ENCODE peak calls at places on chromosomes 2 and 18, in seven cellular contexts. M is heart left ventricle, J is spleen, O is thyroid gland, D is A549, X is HCT116, A is K562. Y is an unnamed sample.

GRCh38 chr18:627211-627610 is 30.2 kb upstream of the TYMS start:
- DNase-seq in M (no peak), J (no peak), O (no peak), D (no peak), X (no peak), A (no peak), Y (no peak)

GRCh38 chr2:241981076-241981700 is 111.7 kb downstream of the RTP5 start:
- DNase-seq in M (no peak), J (peak; percentile 70), O (no peak), D (no peak), X (no peak), A (no peak), Y (no peak)

GRCh38 chr18:49247786-49248185 is 212.7 kb downstream of the DYM start:
- DNase-seq in M (no peak), J (no peak), O (no peak), D (peak; percentile 2), X (no peak), A (no peak), Y (no peak)

GRCh38 chr2:203809084-203809521 is 58.5 kb upstream of the CTLA4 start:
- DNase-seq in M (no peak), J (no peak), O (no peak), D (no peak), X (no peak), A (no peak), Y (no peak)

GRCh38 chr2:85751300-85751575 is 2.6 kb upstream of the ATOH8 start:
- DNase-seq in M (no peak), J (no peak), O (no peak), D (no peak), X (no peak), A (no peak), Y (no peak)

GRCh38 chr2:98893871-98894270 is 42.2 kb downstream of the CRACDL start:
- DNase-seq in M (no peak), J (no peak), O (no peak), D (no peak), X (no peak), A (no peak), Y (no peak)

GRCh38 chr2:69779258-69779989 is 37.5 kb downstream of the ANXA4 start:
- DNase-seq in M (no peak), J (no peak), O (no peak), D (peak; percentile 95), X (peak; percentile 76), A (peak; percentile 27), Y (peak; percentile 9)

GRCh38 chr2:172251231-172251630 is 148.5 kb upstream of the DLX2 start:
- DNase-seq in M (no peak), J (no peak), O (no peak), D (no peak), X (no peak), A (no peak), Y (no peak)

GRCh38 chr2:30366199-30366691 is 80.8 kb upstream of the LCLAT1 start:
- DNase-seq in M (no peak), J (no peak), O (no peak), D (no peak), X (no peak), A (no peak), Y (no peak)

GRCh38 chr18:50836521-50836957 is 16.7 kb upstream of the MRO start:
- DNase-seq in M (no peak), J (no peak), O (no peak), D (peak; percentile 48), X (no peak), A (no peak), Y (no peak)

GRCh38 chr2:172704072-172704936 is 31.3 kb upstream of the RAPGEF4 start:
- DNase-seq in M (no peak), J (no peak), O (no peak), D (peak; percentile 42), X (no peak), A (peak; percentile 29), Y (no peak)

GRCh38 chr18:6714027-6714426 is 15.5 kb upstream of the ARHGAP28 start:
- DNase-seq in M (no peak), J (no peak), O (no peak), D (no peak), X (no peak), A (no peak), Y (no peak)

GRCh38 chr18:48866028-48866733 is 84.6 kb downstream of the SMAD7 start:
- DNase-seq in M (no peak), J (peak; percentile 41), O (peak; percentile 82), D (no peak), X (no peak), A (no peak), Y (peak; percentile 64)

GRCh38 chr2:44748-45341 is 1.5 kb downstream of the FAM110C start:
- DNase-seq in M (no peak), J (no peak), O (peak; percentile 85), D (no peak), X (no peak), A (no peak), Y (no peak)

GRCh38 chr2:152330235-152330866 is 4.6 kb upstream of the FMNL2 start:
- DNase-seq in M (no peak), J (no peak), O (no peak), D (no peak), X (no peak), A (no peak), Y (no peak)

GRCh38 chr2:118443596-118443995 is 355.3 kb downstream of the INSIG2 start:
- DNase-seq in M (no peak), J (no peak), O (no peak), D (peak; percentile 37), X (no peak), A (no peak), Y (no peak)

GRCh38 chr2:239289545-239289944 is 111.3 kb downstream of the HDAC4 start:
- DNase-seq in M (no peak), J (peak; percentile 74), O (no peak), D (no peak), X (no peak), A (no peak), Y (peak; percentile 1)

GRCh38 chr2:33212151-33212550 is 264.3 kb upstream of the RASGRP3 start:
- DNase-seq in M (no peak), J (no peak), O (no peak), D (peak; percentile 88), X (no peak), A (no peak), Y (no peak)

GRCh38 chr2:96690306-96691021 is 47.9 kb downstream of the FER1L5 start:
- DNase-seq in M (no peak), J (peak; percentile 50), O (no peak), D (no peak), X (no peak), A (no peak), Y (no peak)

GRCh38 chr2:36356990-36357505 is 1.5 kb downstream of the CRIM1 start:
- DNase-seq in M (no peak), J (no peak), O (no peak), D (no peak), X (no peak), A (no peak), Y (no peak)

GRCh38 chr2:36356199-36356989 is 816 bp downstream of the CRIM1 start:
- DNase-seq in M (peak; percentile 78), J (peak; percentile 86), O (peak; percentile 65), D (no peak), X (no peak), A (no peak), Y (peak; percentile 20)

GRCh38 chr2:36354816-36355156 is 792 bp upstream of the CRIM1 start:
- DNase-seq in M (no peak), J (no peak), O (no peak), D (no peak), X (no peak), A (no peak), Y (no peak)

GRCh38 chr2:36355890-36356198 is 266 bp downstream of the CRIM1 start:
- DNase-seq in M (no peak), J (no peak), O (no peak), D (no peak), X (no peak), A (no peak), Y (no peak)

DNA sequence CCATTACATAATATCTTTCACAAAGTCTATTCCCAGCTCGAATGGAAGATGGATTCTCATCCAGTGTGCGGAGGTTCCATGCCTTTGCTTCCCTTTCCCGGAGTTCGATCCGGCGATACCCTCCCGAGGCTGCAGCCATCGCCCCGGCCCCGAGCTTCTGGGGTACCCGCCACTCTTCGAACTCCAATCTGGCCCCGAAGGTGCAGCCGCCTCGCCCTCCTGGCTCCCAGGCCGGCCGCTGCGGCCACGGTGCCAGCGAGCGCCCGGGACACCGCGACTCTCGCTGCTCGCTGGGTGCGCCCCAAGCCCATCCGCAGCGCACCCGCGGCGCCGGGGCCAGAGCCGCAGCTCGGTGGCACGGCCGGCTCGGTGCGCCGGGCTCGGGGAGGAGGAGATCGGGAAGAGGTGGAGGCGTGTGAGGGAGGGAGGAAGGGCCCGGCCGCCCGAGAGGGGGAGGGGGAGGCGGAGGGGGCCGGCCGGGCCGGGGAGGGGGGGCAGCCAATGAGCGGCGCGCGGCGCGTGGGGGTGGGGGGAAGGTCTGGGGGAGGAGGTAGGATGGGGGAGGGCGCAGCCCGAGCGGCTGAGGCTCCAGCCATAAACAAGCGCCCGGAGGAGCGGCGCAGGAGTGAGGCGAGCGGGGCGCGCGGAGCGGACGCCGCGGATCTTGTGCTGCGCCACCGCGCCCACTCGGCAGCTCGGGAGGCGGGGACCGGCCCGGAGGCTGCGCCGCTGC is at the start of gene CRIM1:
- DNase-seq in M (peak; percentile 93), J (peak; percentile 92), O (peak; percentile 88), D (peak; percentile 92), X (peak; percentile 68), A (peak; percentile 35), Y (peak; percentile 85)
- TF ChIP-seq POLR2A in M (peak; percentile 97), J (peak; percentile 89), O (peak; percentile 52), D (peak; percentile 95), X (peak; percentile 81), A (no peak), Y (peak; percentile 92)

GRCh38 chr2:74385396-74385795 is 5.3 kb upstream of the DCTN1 start:
- DNase-seq in M (no peak), J (no peak), O (no peak), D (no peak), X (no peak), A (no peak), Y (no peak)
- H3K4me1 ChIP-seq in M (peaks cover 38% of the 10 kb centered on the region), J (peaks cover 9% of the 10 kb centered on the region), O (peaks cover 38% of the 10 kb centered on the region), D (peaks cover 24% of the 10 kb centered on the region), X (peaks cover 2% of the 10 kb centered on the region), A (peaks cover under 1% of the 10 kb centered on the region), Y (peaks cover 78% of the 10 kb centered on the region)

DNA sequence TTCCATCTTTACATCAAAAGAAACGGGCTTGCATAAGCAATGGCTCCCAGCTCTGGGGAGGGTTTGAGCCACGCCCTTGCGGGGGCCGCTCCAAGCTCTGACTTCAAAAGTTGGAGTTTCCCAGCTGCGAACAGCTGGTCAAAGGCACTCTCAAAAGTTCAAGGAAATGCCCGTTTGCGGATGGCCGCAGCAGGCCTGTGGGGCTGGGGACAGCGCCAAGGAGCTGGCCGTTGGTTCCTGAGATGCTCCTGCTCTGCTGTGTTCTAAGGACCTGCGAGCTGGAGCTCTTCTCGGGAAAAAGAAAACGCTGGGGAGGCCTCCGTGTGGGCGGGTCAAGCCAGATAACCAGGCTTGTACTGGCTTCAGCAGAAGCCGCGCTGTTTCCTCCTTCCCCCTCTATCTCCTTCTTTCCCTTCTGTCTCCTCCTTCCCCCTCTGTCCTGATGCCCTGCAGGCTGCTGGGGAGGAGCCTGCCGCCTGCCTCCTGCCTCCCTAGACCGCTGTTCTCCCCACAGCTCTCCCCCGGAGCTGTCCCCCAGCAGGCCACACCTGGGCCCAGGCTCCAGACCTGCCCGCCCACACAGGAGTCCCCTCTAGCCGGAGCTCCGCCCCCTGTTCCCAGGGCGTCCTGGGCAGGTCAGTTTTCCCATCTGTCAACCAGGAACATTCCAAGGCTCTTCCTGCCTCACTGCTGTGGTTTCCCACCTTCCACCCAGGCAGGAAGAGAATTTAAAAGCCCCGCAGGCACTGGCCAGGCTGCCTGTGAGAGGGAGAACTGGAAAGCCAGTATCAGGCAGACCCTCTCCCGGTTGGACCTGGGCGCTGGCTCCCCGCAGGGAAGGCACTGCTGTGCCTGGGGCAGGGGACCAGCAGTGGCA is 14.1 kb downstream of the KLF11 start:
- DNase-seq in M (peak; percentile 71), J (peak; percentile 79), O (peak; percentile 67), D (no peak), X (no peak), A (peak; percentile 91), Y (no peak)
- H3K27ac ChIP-seq in M (peak overlapping the region; percentile 73), J (peak overlapping the region; percentile 74), O (no peak overlapping the region), D (no peak overlapping the region), X (peak overlapping the region; percentile 54), A (peak overlapping the region; percentile 42), Y (no peak overlapping the region)

GRCh38 chr2:46803551-46803885 is 112.1 kb downstream of the MCFD2 start:
- DNase-seq in M (no peak), J (no peak), O (no peak), D (no peak), X (no peak), A (no peak), Y (no peak)
- TF ChIP-seq POLR2A in M (no peak), J (no peak), O (no peak), D (no peak), X (no peak), A (no peak), Y (no peak)

Y was measured in gastrocnemius medialis.